ENCODE peak calls at places on chromosomes 12 and 14, in five cellular contexts. U is omental fat pad, W is bronchial epithelial cell, L is cardiac fibroblast, G is lower leg skin. Q is an unnamed sample.

GRCh38 chr12:110860833-110861291 is 14.1 kb downstream of the CCDC63 start:
- DNase-seq in W (no peak), G (no peak), L (no peak), U (no peak), Q (no peak)

GRCh38 chr14:104421892-104422291 is 157.7 kb upstream of the C14orf180 start:
- DNase-seq in L (no peak), W (no peak), G (peak; percentile 82), U (peak; percentile 2), Q (no peak)

GRCh38 chr12:31220633-31221565 is 105.1 kb downstream of the SINHCAF start:
- DNase-seq in U (no peak), L (peak; percentile 55), G (no peak), W (peak; percentile 58), Q (no peak)

GRCh38 chr12:58919271-58920101 is 818 bp downstream of the LRIG3 start:
- DNase-seq in U (no peak), W (peak; percentile 66), L (peak; percentile 38), G (peak; percentile 90), Q (no peak)

GRCh38 chr14:54776361-54777001 is 126.1 kb downstream of the GCH1 start:
- DNase-seq in W (no peak), U (no peak), L (peak; percentile 53), G (peak; percentile 87), Q (no peak)

GRCh38 chr14:74538411-74539391 is 45.1 kb downstream of the ISCA2 start:
- DNase-seq in U (no peak), L (no peak), G (no peak), W (no peak), Q (no peak)

GRCh38 chr12:66898700-66899469 is 220.0 kb upstream of the GRIP1 start:
- DNase-seq in G (no peak), U (no peak), W (no peak), L (no peak), Q (no peak)

GRCh38 chr14:75150150-75150549 is 23.3 kb upstream of the NEK9 start:
- DNase-seq in L (peak; percentile 45), U (no peak), W (peak; percentile 57), G (no peak), Q (no peak)

GRCh38 chr14:60861545-60862147 is 119.2 kb downstream of the TRMT5 start:
- DNase-seq in U (no peak), L (no peak), G (no peak), W (peak; percentile 24), Q (no peak)

GRCh38 chr14:54642950-54643695 is 76.2 kb downstream of the SAMD4A start:
- DNase-seq in U (no peak), W (peak; percentile 30), G (no peak), L (peak; percentile 65), Q (no peak)

GRCh38 chr14:54226103-54226502 is 170.7 kb upstream of the CDKN3 start:
- DNase-seq in U (no peak), W (peak; percentile 68), G (no peak), L (no peak), Q (no peak)

GRCh38 chr14:77457115-77457521 is 283 bp downstream of the VIPAS39 start:
- DNase-seq in W (peak; percentile 38), U (no peak), L (no peak), G (no peak), Q (no peak)

GRCh38 chr14:75690010-75690409 is 29.0 kb downstream of the TTLL5 start:
- DNase-seq in G (no peak), W (no peak), U (no peak), L (peak; percentile 22), Q (no peak)

GRCh38 chr12:57127101-57127709 is 1.1 kb upstream of the LRP1 start:
- DNase-seq in W (peak; percentile 58), U (no peak), G (peak; percentile 91), L (no peak), Q (no peak)

GRCh38 chr12:95723693-95724384 is 66.7 kb downstream of the NTN4 start:
- DNase-seq in G (no peak), L (no peak), U (no peak), W (no peak), Q (no peak)

GRCh38 chr12:67042697-67043131 is 226.4 kb upstream of the CAND1 start:
- DNase-seq in W (peak; percentile 56), L (peak; percentile 3), G (no peak), U (no peak), Q (no peak)

GRCh38 chr14:53247596-53248370 is 94.7 kb upstream of the DDHD1 start:
- DNase-seq in L (no peak), U (no peak), G (no peak), W (no peak), Q (no peak)

GRCh38 chr12:108214486-108214885 is 85.4 kb downstream of the WSCD2 start:
- DNase-seq in G (no peak), L (peak; percentile 6), W (peak; percentile 12), U (no peak), Q (peak; percentile 43)

GRCh38 chr14:96863327-96863985 is 66.3 kb downstream of the VRK1 start:
- DNase-seq in W (no peak), G (no peak), U (no peak), L (no peak), Q (no peak)

GRCh38 chr14:21978184-21978998 is 304.8 kb upstream of the OR4E1 start:
- DNase-seq in U (no peak), W (peak; percentile 39), L (peak; percentile 21), G (no peak), Q (no peak)

GRCh38 chr14:89618821-89619551 is 202.0 kb upstream of the FOXN3 start:
- DNase-seq in L (peak; percentile 79), U (no peak), W (peak; percentile 36), G (peak; percentile 94), Q (peak; percentile 46)

GRCh38 chr12:89547116-89547515 is 21.3 kb upstream of the POC1B start:
- DNase-seq in G (no peak), U (no peak), W (no peak), L (no peak), Q (no peak)

GRCh38 chr12:64236549-64236948 is 14.5 kb upstream of the KICS2 start:
- DNase-seq in U (no peak), L (peak; percentile 37), G (no peak), W (peak; percentile 30), Q (no peak)

GRCh38 chr12:11576104-11576503 is 73.4 kb upstream of the ETV6 start:
- DNase-seq in G (no peak), L (peak; percentile 64), U (no peak), W (peak; percentile 97), Q (no peak)

GRCh38 chr12:49017764-49018281 is 753 bp downstream of the PRKAG1 start:
- DNase-seq in L (peak; percentile 69), G (peak; percentile 89), U (no peak), W (no peak), Q (no peak)

GRCh38 chr14:71555654-71556559 is 376.3 kb upstream of the RGS6 start:
- DNase-seq in U (no peak), G (no peak), W (peak; percentile 69), L (no peak), Q (no peak)

GRCh38 chr14:106840258-106840657 is 1313.9 kb downstream of the TMEM121 start:
- DNase-seq in L (no peak), W (no peak), U (no peak), G (no peak), Q (no peak)

GRCh38 chr14:81314443-81315175 is 85.5 kb downstream of the STON2 start:
- DNase-seq in G (no peak), W (no peak), U (no peak), L (no peak), Q (no peak)

GRCh38 chr14:94696518-94696917 is 73.4 kb downstream of the GSC start:
- DNase-seq in W (no peak), L (no peak), U (no peak), G (no peak), Q (no peak)

GRCh38 chr12:122985590-122986257 is 5.2 kb downstream of the ARL6IP4 start:
- DNase-seq in L (no peak), G (no peak), U (no peak), W (no peak), Q (no peak)

GRCh38 chr12:52227767-52228166 is 5.3 kb upstream of the KRT7 start:
- DNase-seq in L (no peak), G (no peak), W (no peak), U (no peak), Q (no peak)

GRCh38 chr12:3464561-3464960 is 26.4 kb upstream of the PRMT8 start:
- DNase-seq in L (no peak), W (no peak), U (no peak), G (no peak), Q (no peak)
- TF ChIP-seq CTCF in L (no peak), W (no peak), U (no peak), G (no peak), Q (no peak)

DNA sequence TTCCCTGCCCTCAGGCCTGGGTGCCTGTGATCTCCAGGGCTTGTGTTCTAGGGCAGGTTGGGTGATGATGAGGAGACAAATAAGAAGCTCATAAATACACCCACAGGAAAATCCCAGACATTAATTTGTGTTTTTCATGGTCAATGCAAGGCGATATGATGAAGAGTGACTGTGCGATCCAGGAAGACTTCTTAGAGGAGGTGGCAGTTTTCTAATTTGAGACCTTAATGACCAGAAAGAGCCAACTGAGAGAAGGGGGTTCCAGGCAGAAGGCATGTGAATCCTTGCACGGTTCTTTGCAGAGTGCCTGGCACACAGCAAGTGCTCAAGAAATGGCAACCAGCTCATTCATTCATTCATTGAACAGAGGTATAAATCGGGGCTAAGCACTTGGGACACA is 128.1 kb downstream of the AACS start:
- DNase-seq in L (no peak), W (no peak), G (no peak), U (no peak), Q (no peak)
- TF ChIP-seq CTCF in L (no peak), W (no peak), G (no peak), U (no peak), Q (no peak)

GRCh38 chr12:104958009-104958945 is at the start of gene SLC41A2:
- DNase-seq in L (peak; percentile 93), W (peak; percentile 71), G (peak; percentile 94), U (peak; percentile 58), Q (peak; percentile 81)
- TF ChIP-seq CTCF in L (no peak), W (peak; percentile 39), G (no peak), U (no peak), Q (peak; percentile 22)

GRCh38 chr14:57576498-57576897 is 82.8 kb upstream of the CCDC198 start:
- DNase-seq in U (no peak), L (no peak), G (no peak), W (no peak), Q (no peak)

GRCh38 chr14:57575482-57575881 is 81.8 kb upstream of the CCDC198 start:
- DNase-seq in L (no peak), U (no peak), W (no peak), G (no peak), Q (no peak)

GRCh38 chr14:57578427-57579220 is 85.0 kb upstream of the CCDC198 start:
- DNase-seq in G (no peak), L (no peak), U (no peak), W (no peak), Q (no peak)

GRCh38 chr14:57573193-57573592 is 79.5 kb upstream of the CCDC198 start:
- DNase-seq in L (no peak), W (no peak), U (no peak), G (no peak), Q (no peak)

DNA sequence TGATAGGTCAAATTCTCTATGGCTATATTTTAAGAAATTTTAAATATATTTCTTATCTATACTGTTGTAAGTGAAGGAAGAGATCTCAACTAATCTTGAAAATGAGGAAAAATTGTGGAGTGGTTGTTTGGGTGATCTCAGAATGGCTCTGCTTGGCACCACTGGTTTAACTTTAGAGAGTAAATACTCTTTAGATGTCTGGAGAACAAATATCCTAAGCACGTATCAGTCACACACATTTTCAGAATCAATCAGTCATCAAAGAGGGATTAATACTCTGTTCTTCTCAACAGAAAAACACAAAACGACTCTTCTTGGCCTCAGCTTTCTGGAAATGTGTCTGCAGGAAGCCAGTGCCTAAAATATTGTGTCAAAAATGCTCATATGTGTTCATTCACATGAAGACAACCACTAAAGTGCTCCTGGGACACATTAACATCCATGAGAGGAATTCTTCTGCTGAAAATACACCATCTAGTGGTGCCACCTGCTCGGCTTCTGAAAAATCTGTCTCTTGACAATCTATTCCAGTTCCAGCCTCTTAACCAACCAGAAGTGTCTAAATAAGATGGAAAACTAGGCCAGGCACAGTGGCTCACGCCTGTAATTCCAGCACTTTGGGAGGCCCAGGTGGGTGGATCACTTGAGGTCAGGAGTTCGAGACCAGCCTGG is 81.1 kb upstream of the CCDC198 start:
- DNase-seq in U (no peak), W (no peak), L (no peak), G (no peak), Q (no peak)
- TF ChIP-seq CTCF in U (no peak), W (peak; percentile 16), L (no peak), G (no peak), Q (no peak)

Q was measured in mesothelial cell of epicardium.